ENCODE peak calls at places on chromosomes 6 and 20, in ten cellular contexts. One of them, this sample, is unnamed.

GRCh38 chr6:14703586-14703985 is 542.3 kb upstream of the JARID2 start:
- DNase-seq in type B pancreatic cell: no peak
- DNase-seq in effector CD4-positive, alpha-beta T cell: no peak
- DNase-seq in hepatic stellate cell: no peak
- DNase-seq in amygdala: no peak
- DNase-seq in T1000: no peak
- DNase-seq in immature natural killer cell: no peak
- DNase-seq in breast epithelium: no peak
- DNase-seq in NCI-H1694 treated with DMSO at 0.1 percent for 48 hours: no peak
- DNase-seq in iris pigment epithelial cell: peak
- DNase-seq in this sample: no peak

GRCh38 chr6:27275025-27275956 is 27.8 kb downstream of the PRSS16 start:
- DNase-seq in immature natural killer cell: no peak
- DNase-seq in iris pigment epithelial cell: peak
- DNase-seq in NCI-H1694 treated with DMSO at 0.1 percent for 48 hours: no peak
- DNase-seq in effector CD4-positive, alpha-beta T cell: no peak
- DNase-seq in T1000: no peak
- DNase-seq in type B pancreatic cell: no peak
- DNase-seq in hepatic stellate cell: no peak
- DNase-seq in breast epithelium: no peak
- DNase-seq in amygdala: no peak
- DNase-seq in this sample: no peak

GRCh38 chr6:45052325-45052724 is 275.8 kb upstream of the RUNX2 start:
- DNase-seq in breast epithelium: no peak
- DNase-seq in effector CD4-positive, alpha-beta T cell: no peak
- DNase-seq in type B pancreatic cell: no peak
- DNase-seq in hepatic stellate cell: no peak
- DNase-seq in immature natural killer cell: no peak
- DNase-seq in NCI-H1694 treated with DMSO at 0.1 percent for 48 hours: no peak
- DNase-seq in amygdala: no peak
- DNase-seq in iris pigment epithelial cell: peak
- DNase-seq in T1000: no peak
- DNase-seq in this sample: no peak

GRCh38 chr6:136586295-136586694 is 36.1 kb upstream of the MAP7 start:
- DNase-seq in breast epithelium: no peak
- DNase-seq in T1000: no peak
- DNase-seq in NCI-H1694 treated with DMSO at 0.1 percent for 48 hours: no peak
- DNase-seq in iris pigment epithelial cell: peak
- DNase-seq in type B pancreatic cell: no peak
- DNase-seq in immature natural killer cell: no peak
- DNase-seq in amygdala: no peak
- DNase-seq in effector CD4-positive, alpha-beta T cell: no peak
- DNase-seq in hepatic stellate cell: peak
- DNase-seq in this sample: no peak

GRCh38 chr6:37093728-37094069 is 76.3 kb upstream of the PIM1 start:
- DNase-seq in NCI-H1694 treated with DMSO at 0.1 percent for 48 hours: no peak
- DNase-seq in type B pancreatic cell: no peak
- DNase-seq in immature natural killer cell: no peak
- DNase-seq in breast epithelium: no peak
- DNase-seq in amygdala: no peak
- DNase-seq in effector CD4-positive, alpha-beta T cell: no peak
- DNase-seq in hepatic stellate cell: no peak
- DNase-seq in iris pigment epithelial cell: no peak
- DNase-seq in T1000: no peak
- DNase-seq in this sample: no peak

GRCh38 chr6:166592818-166593217 is 6.3 kb upstream of the RAMACL start:
- DNase-seq in breast epithelium: no peak
- DNase-seq in NCI-H1694 treated with DMSO at 0.1 percent for 48 hours: no peak
- DNase-seq in effector CD4-positive, alpha-beta T cell: no peak
- DNase-seq in amygdala: no peak
- DNase-seq in hepatic stellate cell: no peak
- DNase-seq in iris pigment epithelial cell: peak
- DNase-seq in type B pancreatic cell: no peak
- DNase-seq in T1000: no peak
- DNase-seq in immature natural killer cell: no peak
- DNase-seq in this sample: no peak

GRCh38 chr6:146358341-146359046 is 185.1 kb upstream of the RAB32 start:
- DNase-seq in immature natural killer cell: no peak
- DNase-seq in iris pigment epithelial cell: peak
- DNase-seq in T1000: no peak
- DNase-seq in hepatic stellate cell: peak
- DNase-seq in breast epithelium: no peak
- DNase-seq in type B pancreatic cell: no peak
- DNase-seq in amygdala: no peak
- DNase-seq in effector CD4-positive, alpha-beta T cell: no peak
- DNase-seq in NCI-H1694 treated with DMSO at 0.1 percent for 48 hours: no peak
- DNase-seq in this sample: no peak

GRCh38 chr20:62707981-62708521 is 585 bp upstream of the NTSR1 start:
- DNase-seq in breast epithelium: no peak
- DNase-seq in amygdala: no peak
- DNase-seq in T1000: no peak
- DNase-seq in NCI-H1694 treated with DMSO at 0.1 percent for 48 hours: peak
- DNase-seq in effector CD4-positive, alpha-beta T cell: no peak
- DNase-seq in hepatic stellate cell: no peak
- DNase-seq in iris pigment epithelial cell: no peak
- DNase-seq in immature natural killer cell: no peak
- DNase-seq in type B pancreatic cell: no peak
- DNase-seq in this sample: no peak

GRCh38 chr20:48131581-48131980 is 346.3 kb upstream of the SULF2 start:
- DNase-seq in immature natural killer cell: no peak
- DNase-seq in type B pancreatic cell: no peak
- DNase-seq in T1000: no peak
- DNase-seq in effector CD4-positive, alpha-beta T cell: no peak
- DNase-seq in iris pigment epithelial cell: no peak
- DNase-seq in breast epithelium: no peak
- DNase-seq in NCI-H1694 treated with DMSO at 0.1 percent for 48 hours: no peak
- DNase-seq in hepatic stellate cell: no peak
- DNase-seq in amygdala: no peak
- DNase-seq in this sample: no peak

GRCh38 chr6:27592481-27593199 is 119.7 kb upstream of the ZNF184 start:
- DNase-seq in amygdala: peak
- DNase-seq in effector CD4-positive, alpha-beta T cell: no peak
- DNase-seq in T1000: no peak
- DNase-seq in hepatic stellate cell: peak
- DNase-seq in type B pancreatic cell: no peak
- DNase-seq in breast epithelium: no peak
- DNase-seq in NCI-H1694 treated with DMSO at 0.1 percent for 48 hours: peak
- DNase-seq in iris pigment epithelial cell: peak
- DNase-seq in immature natural killer cell: no peak
- DNase-seq in this sample: no peak